ENCODE peak calls at places on chromosome 22, in eight cellular contexts. E is lower lobe of right lung, J is fibroblast of lung, U is left ventricle myocardium inferior, T is HCT116, S is psoas muscle, F is AG04450, V is upper lobe of right lung. H is an unnamed sample. For H3K27me3, the result is how much of the 10 kb centered on the place peaks cover.

GRCh38 chr22:32206774-32207758 is 2.2 kb upstream of the RFPL2 start:
- DNase-seq in E (no peak), V (no peak), U (no peak), T (peak), J (peak), F (no peak), S (no peak), H (peak)

GRCh38 chr22:35421121-35421520 is 21.2 kb downstream of the MCM5 start:
- DNase-seq in E (no peak), V (no peak), J (no peak), F (no peak), S (no peak), T (no peak), U (no peak), H (no peak)

GRCh38 chr22:35629406-35630234 is 12.5 kb upstream of the MB start:
- DNase-seq in J (peak), T (peak), F (peak), S (peak), V (peak), U (no peak), E (peak), H (peak)

GRCh38 chr22:35128637-35129036 is 62.7 kb downstream of the ISX start:
- DNase-seq in U (no peak), F (no peak), E (no peak), V (no peak), S (no peak), J (no peak), T (no peak), H (no peak)

GRCh38 chr22:39242809-39243442 is 1.9 kb downstream of the PDGFB start:
- DNase-seq in S (no peak), E (no peak), U (no peak), F (no peak), V (no peak), T (no peak), J (no peak), H (no peak)

GRCh38 chr22:38923463-38924196 is 33.8 kb upstream of the APOBEC3A start:
- DNase-seq in T (peak), F (peak), S (peak), V (peak), U (peak), J (peak), E (peak), H (peak)

GRCh38 chr22:39472570-39473556 is 16.1 kb downstream of the MGAT3 start:
- DNase-seq in F (no peak), U (no peak), V (peak), S (no peak), E (no peak), T (no peak), J (no peak), H (peak)

GRCh38 chr22:38760477-38761201 is 4.8 kb upstream of the SUN2 start:
- DNase-seq in J (peak), S (peak), U (no peak), E (no peak), T (no peak), V (no peak), F (no peak), H (peak)

GRCh38 chr22:44542561-44543222 is 44.7 kb upstream of the RTL6 start:
- DNase-seq in S (no peak), V (peak), T (no peak), E (no peak), J (no peak), U (no peak), F (no peak), H (no peak)

GRCh38 chr22:44723801-44724200 is 21.8 kb downstream of the PRR5 start:
- DNase-seq in S (no peak), U (no peak), V (no peak), T (peak), E (no peak), J (peak), F (no peak), H (peak)

GRCh38 chr22:28773461-28773867 is 969 bp downstream of the CCDC117 start:
- DNase-seq in S (no peak), V (no peak), U (no peak), T (no peak), J (peak), F (no peak), E (no peak), H (no peak)

GRCh38 chr22:36323182-36323854 is 64.4 kb downstream of the MYH9 start:
- DNase-seq in U (peak), V (peak), T (no peak), F (no peak), S (no peak), J (peak), E (peak), H (peak)

GRCh38 chr22:39493759-39494158 is 8.3 kb upstream of the MIEF1 start:
- DNase-seq in U (no peak), S (no peak), T (no peak), V (no peak), E (peak), F (peak), J (peak), H (peak)

GRCh38 chr22:39264344-39265116 is 19.7 kb upstream of the PDGFB start:
- DNase-seq in F (no peak), T (no peak), S (peak), J (no peak), E (peak), U (peak), V (no peak), H (no peak)

GRCh38 chr22:36073476-36073875 is 44.9 kb upstream of the RBFOX2 start:
- DNase-seq in J (peak), E (no peak), S (no peak), T (no peak), U (no peak), V (no peak), F (no peak), H (no peak)

GRCh38 chr22:21952586-21953571 is at the start of gene PPM1F:
- DNase-seq in T (no peak), S (peak), E (peak), U (peak), V (peak), J (peak), F (peak), H (peak)

GRCh38 chr22:26172389-26172990 is 3.2 kb downstream of the SEZ6L start:
- DNase-seq in F (no peak), V (no peak), T (peak), U (no peak), E (no peak), J (peak), S (peak), H (peak)

GRCh38 chr22:32830957-32831356 is 29.5 kb downstream of the TIMP3 start:
- DNase-seq in V (no peak), F (no peak), S (no peak), T (no peak), J (no peak), E (no peak), U (no peak), H (no peak)

GRCh38 chr22:19526702-19527111 is 2.5 kb upstream of the CLDN5 start:
- DNase-seq in T (no peak), S (no peak), F (no peak), J (no peak), V (peak), U (no peak), E (no peak), H (no peak)

GRCh38 chr22:19525666-19526065 is 1.5 kb upstream of the CLDN5 start:
- DNase-seq in U (no peak), S (no peak), T (no peak), V (no peak), J (no peak), E (no peak), F (no peak), H (no peak)

GRCh38 chr22:19524170-19525115 is at the start of gene CLDN5:
- DNase-seq in V (no peak), J (peak), T (no peak), F (no peak), S (peak), U (peak), E (peak), H (no peak)

GRCh38 chr22:19526076-19526701 is 2.0 kb upstream of the CLDN5 start:
- DNase-seq in J (no peak), T (no peak), F (no peak), E (no peak), U (no peak), V (no peak), S (no peak), H (no peak)

DNA sequence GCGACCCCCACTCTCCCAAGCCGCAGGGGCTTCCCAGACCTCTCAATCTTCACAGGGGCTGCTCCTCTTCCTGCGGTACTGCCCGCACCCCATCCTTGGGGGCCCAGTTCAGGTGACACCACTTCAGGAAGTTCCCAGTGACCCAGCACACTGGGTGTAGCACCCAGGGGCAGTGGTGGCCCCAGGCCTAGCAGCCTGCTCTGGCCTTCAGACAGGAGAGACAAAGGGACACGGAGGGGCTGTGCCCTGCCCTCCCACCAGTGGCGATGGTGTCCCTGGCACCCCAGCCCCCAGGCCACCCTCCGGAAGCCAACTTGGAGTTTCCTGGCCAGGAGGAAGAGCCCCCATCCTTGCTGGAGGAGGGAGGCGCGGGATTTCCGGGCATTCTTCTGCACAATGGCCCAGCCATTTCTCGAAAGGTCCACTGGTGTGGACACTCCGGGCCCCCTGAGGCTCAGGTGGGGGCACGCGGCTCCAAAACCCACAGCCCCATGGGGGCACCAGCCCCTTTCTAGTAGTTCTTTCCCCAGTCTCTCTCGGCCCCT is 978 bp upstream of the CLDN5 start:
- DNase-seq in F (no peak), T (no peak), E (no peak), U (peak), S (no peak), J (no peak), V (no peak), H (no peak)
- H3K4me3 ChIP-seq in F (no peak), T (no peak), E (peak), U (peak), S (peak), J (no peak), V (peak), H (no peak)

DNA sequence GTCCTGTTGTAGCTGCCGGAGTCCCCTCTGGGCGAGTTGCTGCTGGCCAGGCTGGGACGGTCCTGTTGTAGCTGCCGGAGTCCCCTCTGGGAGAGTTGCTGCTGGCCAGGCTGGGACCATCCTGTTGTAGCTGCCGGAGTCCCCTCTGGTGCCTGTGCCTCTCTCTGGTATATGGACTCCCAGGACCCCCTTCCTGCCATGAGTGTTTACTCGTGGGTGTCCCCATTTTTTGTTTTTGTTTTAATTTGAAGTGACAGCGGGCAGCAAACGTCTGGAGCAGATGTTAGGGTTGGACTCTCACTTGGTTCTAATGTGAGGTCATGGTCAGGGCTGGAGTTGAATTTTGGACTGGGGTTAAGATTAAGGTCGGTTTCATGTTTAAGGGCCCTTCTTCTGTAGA is 14.2 kb downstream of the SHANK3 start:
- DNase-seq in S (peak), T (no peak), F (no peak), U (no peak), V (no peak), J (no peak), E (no peak), H (no peak)
- TF ChIP-seq CTCF in S (no peak), T (no peak), F (no peak), U (no peak), V (no peak), J (no peak), E (no peak), H (no peak)

GRCh38 chr22:43289976-43290663 is 53.1 kb downstream of the SCUBE1 start:
- DNase-seq in U (peak), J (peak), T (no peak), E (peak), F (no peak), V (peak), S (peak), H (no peak)

GRCh38 chr22:43288378-43288777 is 54.8 kb downstream of the SCUBE1 start:
- DNase-seq in U (no peak), T (no peak), F (no peak), V (no peak), S (no peak), J (no peak), E (no peak), H (no peak)

GRCh38 chr22:43289551-43289963 is 53.6 kb downstream of the SCUBE1 start:
- DNase-seq in J (no peak), T (no peak), S (no peak), V (no peak), F (no peak), U (no peak), E (no peak), H (no peak)

GRCh38 chr22:43287441-43287840 is 55.7 kb downstream of the SCUBE1 start:
- DNase-seq in T (no peak), S (no peak), V (no peak), U (no peak), E (no peak), F (no peak), J (no peak), H (no peak)

DNA sequence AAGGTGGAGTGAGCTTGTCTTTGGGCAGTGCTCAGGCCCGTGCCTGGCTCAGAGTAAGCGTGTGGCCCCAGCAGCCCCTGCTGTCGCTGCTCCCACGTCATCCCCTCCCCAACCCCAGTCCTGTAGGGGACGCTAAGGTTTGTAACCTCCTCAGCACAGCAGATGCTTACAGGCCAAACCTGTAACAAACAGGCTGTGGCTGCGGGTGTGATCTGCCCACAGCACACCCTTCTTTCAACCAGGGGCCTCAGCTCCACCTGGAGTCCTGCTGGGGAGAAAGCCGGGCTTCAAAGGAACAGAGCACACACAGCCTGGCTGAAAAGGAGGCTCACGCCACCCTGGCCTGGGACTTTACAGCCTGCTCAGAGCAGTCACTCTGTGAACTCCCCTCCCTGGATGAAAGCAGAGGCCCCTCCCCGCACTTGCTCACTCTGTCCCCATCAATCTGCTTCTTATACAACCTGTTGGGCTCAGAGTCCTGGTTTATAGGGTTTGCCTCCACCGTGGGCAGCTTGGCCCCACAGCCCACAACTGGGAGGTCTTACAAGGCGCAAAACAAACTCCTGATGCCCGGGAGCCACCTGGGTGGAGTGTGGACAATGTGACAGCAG is 54.3 kb downstream of the SCUBE1 start:
- DNase-seq in V (no peak), E (no peak), S (no peak), F (no peak), J (no peak), U (no peak), T (no peak), H (no peak)
- H3K27me3 ChIP-seq in V (under half), E (under half), S (under half), F (under half), J (under half), U (under half), T (under half), H (under half)

GRCh38 chr22:30695351-30695762 is 683 bp downstream of the OSBP2 start:
- DNase-seq in E (no peak), J (no peak), T (no peak), F (no peak), V (no peak), U (no peak), S (no peak), H (no peak)
- H3K4me3 ChIP-seq in E (peak), J (peak), T (peak), F (peak), V (peak), U (peak), S (peak), H (peak)

DNA sequence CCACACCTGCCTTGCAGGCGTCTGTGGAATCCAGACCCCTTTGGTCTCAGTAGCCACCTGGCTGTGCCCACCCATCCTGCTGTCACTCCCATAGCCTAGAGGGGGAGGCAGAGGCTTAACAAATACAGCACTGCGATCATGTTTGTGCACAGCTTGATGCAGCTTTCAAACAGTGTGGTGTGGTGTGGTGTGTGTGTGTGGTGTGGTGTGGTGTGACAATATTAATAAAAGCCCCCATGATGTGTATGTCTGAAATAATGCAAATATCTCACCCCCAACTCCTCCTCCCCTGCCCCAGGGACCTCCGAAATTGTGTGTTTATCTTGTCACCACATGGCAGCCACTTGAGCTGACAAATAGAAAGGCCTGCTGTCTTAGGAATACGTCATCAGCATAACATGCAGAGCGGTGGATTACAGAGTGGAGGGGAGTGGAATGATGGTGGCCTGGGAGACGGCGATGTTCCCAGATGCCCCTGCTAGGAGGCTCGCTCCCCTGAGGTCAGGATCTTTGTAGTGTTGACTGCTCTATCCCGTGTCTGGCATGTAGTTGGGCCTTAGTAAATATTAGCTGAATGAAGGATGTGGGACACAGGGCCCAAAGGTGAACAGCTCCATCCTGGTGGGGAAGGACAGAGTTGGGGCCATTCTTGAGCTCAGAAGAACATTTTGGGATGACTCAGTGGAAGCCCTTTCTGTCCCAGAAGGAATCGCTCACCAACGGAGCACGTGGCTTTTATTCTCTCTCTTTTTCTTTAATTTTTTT is 2.8 kb downstream of the PDXP start:
- DNase-seq in U (no peak), E (no peak), T (no peak), V (no peak), F (peak), S (no peak), J (peak), H (peak)
- TF ChIP-seq CTCF in U (peak), E (peak), T (peak), V (peak), F (peak), S (peak), J (peak), H (peak)

GRCh38 chr22:23068832-23069385 is 1.4 kb upstream of the GNAZ start:
- DNase-seq in V (peak), T (no peak), F (no peak), J (no peak), E (peak), S (peak), U (no peak), H (no peak)

GRCh38 chr22:23070418-23071162 is at the start of gene GNAZ:
- DNase-seq in U (no peak), J (peak), S (peak), E (peak), T (no peak), V (peak), F (no peak), H (no peak)

GRCh38 chr22:23068096-23068831 is 2.1 kb upstream of the GNAZ start:
- DNase-seq in S (peak), U (no peak), E (peak), V (peak), F (no peak), T (no peak), J (no peak), H (no peak)

GRCh38 chr22:23071163-23072034 is 1.1 kb downstream of the GNAZ start:
- DNase-seq in J (no peak), S (peak), F (no peak), T (no peak), U (peak), V (peak), E (peak), H (no peak)

DNA sequence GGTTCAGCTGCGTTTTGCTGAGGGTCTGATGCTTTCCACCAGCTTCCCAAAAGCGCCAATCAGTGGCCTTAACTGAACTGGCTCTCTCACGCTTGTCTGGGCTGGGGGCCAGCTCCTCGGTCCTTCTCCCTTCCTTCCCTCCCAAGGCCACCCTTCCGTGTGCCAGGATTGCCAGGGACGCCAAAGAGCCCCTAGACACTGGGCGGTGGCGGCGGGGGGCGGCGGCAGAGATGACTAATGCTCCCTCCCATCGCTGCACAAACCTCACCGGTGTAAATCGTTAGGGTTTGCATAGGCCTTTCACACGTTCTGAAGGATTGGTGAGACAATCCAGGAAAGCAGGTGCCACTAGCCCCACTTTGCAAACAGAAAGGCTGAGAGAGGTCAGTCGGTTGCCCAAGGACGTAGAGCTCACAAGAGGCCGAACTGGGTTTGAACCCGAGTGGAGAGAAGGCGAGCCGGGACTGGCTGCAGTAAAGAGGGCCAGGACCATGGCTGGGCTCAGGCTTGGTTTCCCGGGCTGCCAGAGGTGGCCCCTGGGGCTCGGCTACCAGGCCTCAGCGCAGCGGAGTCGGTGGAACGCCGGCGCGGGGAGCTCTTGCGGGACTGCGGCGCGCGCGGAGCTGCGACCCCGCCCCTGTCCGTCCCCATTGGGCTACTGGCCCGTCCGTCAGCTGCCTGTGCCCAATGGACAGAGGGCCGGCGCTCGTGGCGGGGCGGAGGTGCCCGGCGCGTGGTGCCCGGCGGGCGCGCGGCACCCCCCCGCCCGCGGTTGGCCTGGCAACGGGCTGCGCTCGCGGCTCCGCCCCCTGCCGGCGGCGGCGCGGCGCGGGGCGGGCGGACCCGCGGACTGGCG is 589 bp upstream of the GNAZ start:
- DNase-seq in F (peak), V (peak), U (peak), E (peak), S (peak), J (peak), T (peak), H (peak)
- H3K27me3 ChIP-seq in F (under half), V (under half), U (under half), E (under half), S (under half), J (under half), T (under half), H (half or more)

DNA sequence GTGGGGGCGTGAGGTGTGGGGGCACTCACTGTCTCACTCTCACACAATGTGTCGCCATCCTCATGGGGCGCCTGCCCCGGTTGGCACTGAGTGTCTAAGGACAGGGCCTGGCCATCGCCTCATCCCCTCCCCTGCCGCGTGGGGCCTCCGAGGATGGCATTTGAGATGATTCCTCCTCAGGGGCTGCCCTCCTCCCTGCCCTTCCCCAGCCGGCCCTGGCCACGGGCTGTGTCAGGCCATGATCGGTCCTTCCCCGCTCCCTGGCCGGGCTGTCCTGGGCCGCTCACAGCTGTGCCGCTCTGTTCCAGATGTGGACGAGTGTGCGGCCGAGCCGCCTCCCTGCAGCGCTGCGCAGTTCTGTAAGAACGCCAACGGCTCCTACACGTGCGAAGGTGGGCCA is 4.5 kb downstream of the CRELD2 start:
- DNase-seq in U (no peak), F (no peak), E (peak), S (no peak), V (no peak), T (no peak), J (no peak), H (no peak)
- H3K4me3 ChIP-seq in U (no peak), F (no peak), E (no peak), S (no peak), V (no peak), T (no peak), J (no peak), H (no peak)

H was measured in brain microvascular endothelial cell.